ENCODE peak calls at places on chromosome 3, in four cellular contexts. K is central memory CD4-positive, alpha-beta T cell; M is DMS153; X is left lobe of liver. W is an unnamed sample.

GRCh38 chr3:62207197-62207596 is 166.2 kb downstream of the FEZF2 start:
- DNase-seq in K (no peak), M (no peak), X (no peak), W (no peak)

GRCh38 chr3:27025718-27026117 is 343.5 kb downstream of the NEK10 start:
- DNase-seq in K (no peak), M (no peak), X (no peak), W (no peak)

GRCh38 chr3:128484404-128485282 is 8.4 kb downstream of the GATA2 start:
- DNase-seq in K (no peak), M (no peak), X (no peak), W (no peak)

GRCh38 chr3:52247455-52248164 is 2.1 kb downstream of the PPM1M start:
- DNase-seq in K (no peak), M (no peak), X (peak; percentile 43), W (no peak)

GRCh38 chr3:197518794-197519451 is 36.8 kb downstream of the BDH1 start:
- DNase-seq in K (no peak), M (no peak), X (no peak), W (peak; percentile 40)

GRCh38 chr3:38469852-38470251 is 16.2 kb downstream of the ACVR2B start:
- DNase-seq in K (no peak), M (no peak), X (no peak), W (no peak)

GRCh38 chr3:14806641-14807263 is 12.0 kb upstream of the FGD5 start:
- DNase-seq in K (no peak), M (no peak), X (no peak), W (no peak)

GRCh38 chr3:10666621-10667020 is 149.4 kb upstream of the SLC6A11 start:
- DNase-seq in K (no peak), M (no peak), X (no peak), W (no peak)

GRCh38 chr3:119481079-119481478 is 12.3 kb downstream of the POGLUT1 start:
- DNase-seq in K (no peak), M (no peak), X (no peak), W (no peak)

GRCh38 chr3:173870976-173871375 is 473.4 kb downstream of the NLGN1 start:
- DNase-seq in K (no peak), M (no peak), X (no peak), W (no peak)

GRCh38 chr3:52171577-52172261 is 17.5 kb upstream of the POC1A start:
- DNase-seq in K (no peak), M (no peak), X (no peak), W (no peak)

GRCh38 chr3:119236756-119237155 is 3.9 kb downstream of the B4GALT4 start:
- DNase-seq in K (no peak), M (no peak), X (no peak), W (no peak)

GRCh38 chr3:184230081-184230602 is 757 bp downstream of the VWA5B2 start:
- DNase-seq in K (no peak), M (no peak), X (no peak), W (no peak)

GRCh38 chr3:105157766-105158085 is 209.0 kb upstream of the ALCAM start:
- DNase-seq in K (no peak), M (no peak), X (no peak), W (no peak)

GRCh38 chr3:161766301-161766700 is 269.7 kb downstream of the OTOL1 start:
- DNase-seq in K (no peak), M (no peak), X (no peak), W (no peak)

GRCh38 chr3:127252446-127252845 is 35.4 kb downstream of the PRR20G start:
- DNase-seq in K (no peak), M (no peak), X (no peak), W (no peak)

GRCh38 chr3:187920871-187921270 is 175.6 kb upstream of the BCL6 start:
- DNase-seq in K (no peak), M (no peak), X (no peak), W (no peak)

GRCh38 chr3:170063691-170064090 is 25.9 kb downstream of the GPR160 start:
- DNase-seq in K (no peak), M (no peak), X (no peak), W (no peak)

GRCh38 chr3:174358252-174358651 is 500.9 kb upstream of the NAALADL2 start:
- DNase-seq in K (no peak), M (no peak), X (no peak), W (no peak)

GRCh38 chr3:194779729-194780224 is 94.1 kb downstream of the FAM43A start:
- DNase-seq in K (no peak), M (no peak), X (peak; percentile 36), W (no peak)

GRCh38 chr3:195550723-195551122 is 7.6 kb upstream of the PPP1R2 start:
- DNase-seq in K (no peak), M (no peak), X (no peak), W (no peak)

GRCh38 chr3:107826727-107827126 is 264.1 kb downstream of the CD47 start:
- DNase-seq in K (no peak), M (no peak), X (no peak), W (no peak)

GRCh38 chr3:62833538-62833937 is 41.7 kb downstream of the CADPS start:
- DNase-seq in K (no peak), M (no peak), X (no peak), W (no peak)

GRCh38 chr3:19073341-19074105 is 74.8 kb upstream of the KCNH8 start:
- DNase-seq in K (no peak), M (no peak), X (no peak), W (no peak)

GRCh38 chr3:17039579-17039978 is 154.8 kb downstream of the PLCL2 start:
- DNase-seq in K (no peak), M (peak; percentile 23), X (no peak), W (no peak)

GRCh38 chr3:44885618-44886017 is 11.2 kb downstream of the TGM4 start:
- DNase-seq in K (no peak), M (no peak), X (no peak), W (no peak)

GRCh38 chr3:139302084-139302800 is 41.6 kb upstream of the MRPS22 start:
- DNase-seq in K (no peak), M (no peak), X (no peak), W (no peak)